ENCODE peak calls at places on chromosome 22, in eight cellular contexts. E is PC-3, P is pancreas, S is mammary epithelial cell, V is GM23338, L is hepatocyte, B is OCI-LY7, X is A549. F is an unnamed sample.
A peak's percentile ranks its signal among the peaks of the same experiment; 100 is the strongest.

GRCh38 chr22:38098410-38099249 is 11.9 kb downstream of the BAIAP2L2 start:
- DNase-seq in L (peak; percentile 55), S (no peak), X (no peak), E (no peak), V (no peak), B (no peak), P (no peak), F (no peak)

GRCh38 chr22:37208401-37209139 is 3.7 kb downstream of the SSTR3 start:
- DNase-seq in B (no peak), S (no peak), E (no peak), V (no peak), L (no peak), X (no peak), P (no peak), F (no peak)

GRCh38 chr22:36180038-36180880 is 19.7 kb upstream of the APOL3 start:
- DNase-seq in E (peak; percentile 55), L (peak; percentile 81), S (peak; percentile 35), V (peak; percentile 87), B (peak; percentile 73), P (peak; percentile 97), X (peak; percentile 55), F (peak; percentile 87)

GRCh38 chr22:36336246-36337182 is 51.3 kb downstream of the MYH9 start:
- DNase-seq in B (no peak), E (no peak), S (no peak), L (no peak), P (no peak), V (no peak), X (no peak), F (no peak)

GRCh38 chr22:44698531-44699421 is 3.2 kb upstream of the PRR5 start:
- DNase-seq in X (no peak), L (peak; percentile 81), B (no peak), E (no peak), S (no peak), V (peak; percentile 71), P (no peak), F (no peak)

GRCh38 chr22:38017272-38017920 is 33.0 kb upstream of the SOX10 start:
- DNase-seq in L (no peak), V (no peak), P (peak; percentile 78), S (peak; percentile 26), E (no peak), X (no peak), B (no peak), F (peak; percentile 75)

GRCh38 chr22:45516923-45517675 is 14.4 kb downstream of the FBLN1 start:
- DNase-seq in X (no peak), E (no peak), S (peak; percentile 86), V (peak; percentile 48), P (no peak), L (no peak), B (no peak), F (no peak)

GRCh38 chr22:29080061-29080975 is 7.5 kb downstream of the KREMEN1 start:
- DNase-seq in S (peak; percentile 26), X (no peak), B (no peak), L (no peak), P (no peak), E (peak; percentile 39), V (no peak), F (no peak)

GRCh38 chr22:37739000-37739399 is 42.2 kb downstream of the TRIOBP start:
- DNase-seq in L (peak; percentile 63), E (no peak), B (no peak), X (no peak), P (no peak), V (no peak), S (no peak), F (no peak)

GRCh38 chr22:44168206-44168605 is 12.5 kb upstream of the PARVG start:
- DNase-seq in L (no peak), B (no peak), E (no peak), X (no peak), P (no peak), V (no peak), S (no peak), F (no peak)

GRCh38 chr22:48065852-48066251 is 1303.4 kb downstream of the TBC1D22A start:
- DNase-seq in S (no peak), V (no peak), X (no peak), L (no peak), B (no peak), E (no peak), P (no peak), F (no peak)

GRCh38 chr22:43442386-43443060 is 30.7 kb downstream of the MPPED1 start:
- DNase-seq in P (no peak), B (no peak), X (no peak), E (no peak), V (no peak), L (no peak), S (no peak), F (no peak)

GRCh38 chr22:28560005-28560742 is 119.5 kb downstream of the TTC28 start:
- DNase-seq in P (no peak), L (peak; percentile 36), V (no peak), S (peak; percentile 50), E (peak; percentile 33), B (no peak), X (peak; percentile 35), F (no peak)

GRCh38 chr22:26486394-26486793 is 2.7 kb downstream of the SRRD start:
- DNase-seq in V (no peak), B (no peak), E (no peak), P (no peak), L (no peak), S (no peak), X (no peak), F (no peak)

GRCh38 chr22:22815397-22816170 is 72.0 kb upstream of the IGLL5 start:
- DNase-seq in P (no peak), S (no peak), V (no peak), E (no peak), X (no peak), L (no peak), B (no peak), F (no peak)

GRCh38 chr22:47783433-47784366 is 1021.2 kb downstream of the TBC1D22A start:
- DNase-seq in B (no peak), V (no peak), S (no peak), E (no peak), L (no peak), P (peak; percentile 47), X (no peak), F (no peak)

GRCh38 chr22:39253427-39254070 is 8.8 kb upstream of the PDGFB start:
- DNase-seq in X (peak; percentile 86), L (peak; percentile 88), P (peak; percentile 83), S (peak; percentile 82), E (peak; percentile 82), B (no peak), V (peak; percentile 50), F (peak; percentile 38)
- H3K4me1 ChIP-seq in X (peaks cover 41% of the 10 kb centered on the region), L (peaks cover 6% of the 10 kb centered on the region), P (peaks cover 34% of the 10 kb centered on the region), S (peaks cover 37% of the 10 kb centered on the region), E (peaks cover 39% of the 10 kb centered on the region), B (peaks cover 5% of the 10 kb centered on the region), V (peaks cover 33% of the 10 kb centered on the region), F (peaks cover 12% of the 10 kb centered on the region)

DNA sequence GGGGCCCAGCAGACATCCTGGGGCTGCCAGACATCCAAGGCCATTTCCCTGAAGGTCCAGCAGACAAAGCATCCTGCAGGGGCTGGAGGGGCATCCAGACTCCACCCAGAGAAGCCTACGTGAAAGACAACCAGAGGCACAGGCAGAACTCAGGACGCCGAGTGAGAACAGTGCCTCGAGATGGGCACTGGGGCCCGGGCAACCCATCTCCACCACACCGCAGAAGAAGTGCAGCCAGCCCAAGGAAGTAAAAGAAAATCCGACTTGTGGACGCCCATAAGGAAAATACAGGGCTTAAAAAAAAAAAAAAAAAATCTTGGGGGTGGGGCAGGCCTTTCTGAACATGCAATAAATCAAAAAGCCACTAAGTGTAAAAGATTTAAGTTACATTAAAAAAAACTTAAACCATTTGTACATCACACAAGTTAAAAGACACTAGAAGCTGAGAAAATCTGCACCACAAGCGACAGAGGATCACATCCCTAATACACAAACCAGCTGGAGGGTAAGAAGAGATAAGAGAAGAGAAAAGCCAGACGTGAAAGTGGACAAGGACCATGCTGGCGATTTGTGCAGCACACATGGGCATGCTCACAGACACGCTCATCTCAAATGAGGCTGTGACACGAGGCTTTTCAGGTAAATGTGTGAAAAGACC is 35.8 kb upstream of the COMT start:
- DNase-seq in L (no peak), B (no peak), V (no peak), X (no peak), P (no peak), S (no peak), E (no peak), F (no peak)
- TF ChIP-seq CTCF in L (no peak), B (no peak), V (no peak), X (no peak), P (no peak), S (no peak), E (no peak), F (no peak)

GRCh38 chr22:50311606-50312351 is 4.3 kb upstream of the PLXNB2 start:
- DNase-seq in X (no peak), B (no peak), E (no peak), L (no peak), S (no peak), V (no peak), P (peak; percentile 55), F (no peak)

GRCh38 chr22:50314081-50314454 is 6.6 kb upstream of the PLXNB2 start:
- DNase-seq in P (no peak), V (no peak), X (no peak), E (no peak), L (no peak), B (no peak), S (no peak), F (no peak)

GRCh38 chr22:50313600-50313999 is 6.2 kb upstream of the PLXNB2 start:
- DNase-seq in V (no peak), P (no peak), B (peak; percentile 47), L (peak; percentile 3), S (no peak), X (no peak), E (no peak), F (no peak)

GRCh38 chr22:50312371-50312770 is 4.9 kb upstream of the PLXNB2 start:
- DNase-seq in B (no peak), S (no peak), P (no peak), X (no peak), L (no peak), E (no peak), V (no peak), F (no peak)

GRCh38 chr22:50313021-50313420 is 5.6 kb upstream of the PLXNB2 start:
- DNase-seq in X (no peak), E (no peak), S (no peak), V (no peak), P (no peak), L (no peak), B (no peak), F (no peak)
- H3K4me1 ChIP-seq in X (peaks cover 13% of the 10 kb centered on the region), E (no peaks in the 10 kb centered on the region), S (peaks cover 1% of the 10 kb centered on the region), V (peaks cover 3% of the 10 kb centered on the region), P (no peaks in the 10 kb centered on the region), L (peaks cover 11% of the 10 kb centered on the region), B (peaks cover 63% of the 10 kb centered on the region), F (peaks cover 7% of the 10 kb centered on the region)

DNA sequence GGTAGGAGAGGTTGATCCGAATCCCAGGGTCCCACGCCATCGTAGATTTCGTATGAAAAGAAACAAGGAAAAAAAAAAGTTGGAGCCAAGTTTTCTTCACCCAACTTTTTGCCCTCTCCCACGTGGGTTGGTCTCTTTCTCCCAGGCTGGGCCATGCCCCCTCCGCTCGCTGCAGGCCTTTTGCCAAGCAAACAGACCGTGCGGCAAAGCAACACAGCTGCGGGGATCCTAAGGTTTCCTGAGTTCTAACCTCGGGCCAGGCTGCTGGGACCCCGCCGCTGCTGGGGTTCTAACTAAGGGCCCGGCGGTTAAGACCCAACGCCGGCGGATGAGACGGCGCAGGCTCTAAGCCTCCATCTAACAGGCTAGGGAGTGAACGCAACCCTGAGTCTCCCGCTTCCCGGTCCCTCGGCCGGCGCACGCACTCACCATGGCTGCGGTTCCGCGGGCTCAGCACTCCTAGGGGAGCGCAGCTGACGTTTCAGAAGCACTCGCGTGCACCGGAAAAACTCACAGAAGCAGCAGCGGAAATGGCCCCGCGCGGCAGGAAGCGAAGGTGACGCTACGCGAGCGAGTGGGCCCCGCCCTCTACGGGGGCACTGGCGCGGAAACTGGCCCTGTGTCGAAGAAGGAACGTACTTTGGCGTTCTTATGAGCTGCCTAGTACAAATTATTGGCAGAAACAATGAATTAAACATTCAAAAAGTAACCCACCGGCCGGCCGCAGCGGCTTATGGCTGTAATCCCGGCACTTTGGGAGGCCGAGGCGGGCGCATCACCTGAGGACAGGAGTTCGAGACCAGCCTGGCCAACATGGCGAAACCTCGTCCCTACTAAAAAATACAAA is at the start of gene SNU13:
- DNase-seq in E (peak; percentile 86), L (peak; percentile 95), X (peak; percentile 78), P (peak; percentile 93), V (peak; percentile 95), B (peak; percentile 97), S (peak; percentile 89), F (peak; percentile 95)
- TF ChIP-seq CTCF in E (no peak), L (no peak), X (no peak), P (no peak), V (no peak), B (no peak), S (no peak), F (peak; percentile 42)

F was measured in transverse colon.